ENCODE peak calls at places on chromosome 9, in ten cellular contexts. I is activated B cell treated with CpG ODN at 0.5 μM for 24 hours; W is ELR; O is psoas muscle; Z is NCI-H1092 treated with DMSO at 0.1 percent for 48 hours; M is stimulated activated CD4-positive, alpha-beta T cell treated with anti-CD3 and anti-CD28 coated beads, Interleukin-2, amount 100 ng/mL, for 48 hours; C is NCI-H82; G is nephron progenitor cell; H is NCI-H2171; X is HT-29. A is an unnamed sample.

GRCh38 chr9:114305189-114305555 is 17.7 kb upstream of the ORM1 start:
- DNase-seq in I (peak; percentile 4), W (no peak), O (no peak), Z (no peak), M (no peak), C (no peak), G (no peak), H (no peak), X (no peak), A (no peak)

GRCh38 chr9:136700309-136700708 is 12.1 kb upstream of the DIPK1B start:
- DNase-seq in I (no peak), W (peak; percentile 40), O (no peak), Z (no peak), M (no peak), C (no peak), G (no peak), H (no peak), X (no peak), A (no peak)

GRCh38 chr9:127508901-127509260 is 57.6 kb downstream of the LRSAM1 start:
- DNase-seq in I (no peak), W (no peak), O (no peak), Z (no peak), M (no peak), C (no peak), G (no peak), H (no peak), X (no peak), A (no peak)

GRCh38 chr9:72564517-72565281 is 43.3 kb downstream of the TMC1 start:
- DNase-seq in I (no peak), W (no peak), O (no peak), Z (no peak), M (no peak), C (no peak), G (no peak), H (no peak), X (peak; percentile 52), A (no peak)

GRCh38 chr9:3243676-3244075 is 282.1 kb downstream of the RFX3 start:
- DNase-seq in I (no peak), W (no peak), O (no peak), Z (no peak), M (no peak), C (no peak), G (no peak), H (no peak), X (no peak), A (no peak)

GRCh38 chr9:137339606-137340462 is 37.8 kb upstream of the NRARP start:
- DNase-seq in I (no peak), W (no peak), O (no peak), Z (no peak), M (no peak), C (no peak), G (no peak), H (no peak), X (no peak), A (no peak)

GRCh38 chr9:71524996-71525580 is 243.2 kb downstream of the CEMIP2 start:
- DNase-seq in I (no peak), W (no peak), O (no peak), Z (no peak), M (no peak), C (no peak), G (no peak), H (no peak), X (no peak), A (no peak)

GRCh38 chr9:98271479-98271878 is 16.0 kb upstream of the TBC1D2 start:
- DNase-seq in I (no peak), W (no peak), O (no peak), Z (no peak), M (no peak), C (no peak), G (no peak), H (no peak), X (no peak), A (no peak)

GRCh38 chr9:100082786-100083185 is 16.0 kb downstream of the ERP44 start:
- DNase-seq in I (no peak), W (peak; percentile 67), O (no peak), Z (no peak), M (no peak), C (no peak), G (no peak), H (no peak), X (no peak), A (no peak)

GRCh38 chr9:135989157-135989556 is 28.0 kb upstream of the UBAC1 start:
- DNase-seq in I (no peak), W (no peak), O (no peak), Z (no peak), M (no peak), C (no peak), G (no peak), H (no peak), X (no peak), A (no peak)

GRCh38 chr9:114691046-114691955 is 9.3 kb upstream of the TEX48 start:
- DNase-seq in I (no peak), W (peak; percentile 98), O (no peak), Z (no peak), M (peak; percentile 48), C (no peak), G (no peak), H (no peak), X (peak; percentile 41), A (no peak)

GRCh38 chr9:116337015-116337414 is 183.4 kb downstream of the PAPPA start:
- DNase-seq in I (no peak), W (peak; percentile 51), O (no peak), Z (no peak), M (no peak), C (no peak), G (no peak), H (no peak), X (no peak), A (no peak)

GRCh38 chr9:114852050-114852594 is 46.3 kb upstream of the TNFSF15 start:
- DNase-seq in I (no peak), W (no peak), O (no peak), Z (no peak), M (no peak), C (no peak), G (no peak), H (no peak), X (no peak), A (no peak)

GRCh38 chr9:76558465-76558864 is 99.5 kb downstream of the GCNT1 start:
- DNase-seq in I (no peak), W (no peak), O (no peak), Z (no peak), M (no peak), C (no peak), G (no peak), H (no peak), X (no peak), A (no peak)

GRCh38 chr9:80699551-80699998 is 989.8 kb downstream of the TLE1 start:
- DNase-seq in I (no peak), W (peak; percentile 67), O (no peak), Z (peak; percentile 44), M (no peak), C (no peak), G (no peak), H (no peak), X (no peak), A (no peak)

GRCh38 chr9:10112798-10113197 is 500.0 kb downstream of the PTPRD start:
- DNase-seq in I (no peak), W (no peak), O (no peak), Z (no peak), M (no peak), C (no peak), G (no peak), H (no peak), X (no peak), A (no peak)

GRCh38 chr9:88420227-88420626 is 32.0 kb downstream of the SPIN1 start:
- DNase-seq in I (no peak), W (no peak), O (no peak), Z (no peak), M (no peak), C (no peak), G (no peak), H (no peak), X (no peak), A (no peak)

GRCh38 chr9:133463864-133464615 is 4.3 kb downstream of the CACFD1 start:
- DNase-seq in I (no peak), W (no peak), O (no peak), Z (no peak), M (no peak), C (no peak), G (no peak), H (no peak), X (no peak), A (no peak)

GRCh38 chr9:6525326-6526040 is 112.5 kb downstream of the UHRF2 start:
- DNase-seq in I (no peak), W (no peak), O (no peak), Z (no peak), M (no peak), C (no peak), G (no peak), H (no peak), X (no peak), A (no peak)

GRCh38 chr9:100355561-100355960 is 2.8 kb upstream of the TEX10 start:
- DNase-seq in I (no peak), W (no peak), O (no peak), Z (peak; percentile 10), M (no peak), C (no peak), G (no peak), H (no peak), X (no peak), A (no peak)

GRCh38 chr9:134620751-134621557 is 20.6 kb upstream of the COL5A1 start:
- DNase-seq in I (peak; percentile 7), W (peak; percentile 24), O (no peak), Z (no peak), M (no peak), C (peak; percentile 60), G (no peak), H (no peak), X (no peak), A (no peak)

GRCh38 chr9:36892279-36892678 is 141.8 kb downstream of the PAX5 start:
- DNase-seq in I (no peak), W (no peak), O (no peak), Z (no peak), M (no peak), C (no peak), G (no peak), H (no peak), X (no peak), A (no peak)

GRCh38 chr9:114098660-114099522 is at the start of gene KIF12:
- DNase-seq in I (no peak), W (peak; percentile 35), O (no peak), Z (no peak), M (no peak), C (peak; percentile 97), G (peak; percentile 84), H (peak; percentile 93), X (peak; percentile 61), A (peak; percentile 68)

GRCh38 chr9:113228130-113228665 is 6.9 kb downstream of the SLC31A1 start:
- DNase-seq in I (no peak), W (no peak), O (no peak), Z (no peak), M (no peak), C (no peak), G (no peak), H (no peak), X (no peak), A (no peak)

GRCh38 chr9:93061791-93062299 is 3.3 kb downstream of the SUSD3 start:
- DNase-seq in I (no peak), W (no peak), O (no peak), Z (no peak), M (no peak), C (peak; percentile 58), G (no peak), H (no peak), X (peak; percentile 17), A (no peak)

GRCh38 chr9:91192785-91193657 is 168.7 kb downstream of the AUH start:
- DNase-seq in I (peak; percentile 33), W (peak; percentile 100), O (peak; percentile 89), Z (peak; percentile 57), M (peak; percentile 68), C (peak; percentile 23), G (peak; percentile 61), H (peak; percentile 57), X (peak; percentile 86), A (peak; percentile 19)

GRCh38 chr9:135566552-135566951 is 5.0 kb downstream of the PAEP start:
- DNase-seq in I (no peak), W (no peak), O (no peak), Z (no peak), M (no peak), C (no peak), G (no peak), H (no peak), X (peak; percentile 9), A (no peak)

GRCh38 chr9:124776952-124777645 is at the start of gene OLFML2A:
- DNase-seq in I (peak; percentile 47), W (peak; percentile 45), O (no peak), Z (peak; percentile 31), M (peak; percentile 10), C (peak; percentile 65), G (peak; percentile 74), H (peak; percentile 49), X (no peak), A (no peak)